ENCODE peak calls at places on chromosomes 6 and 20, in ten cellular contexts. O, P, T, H, B, A, S, X, R and K are unnamed samples.

GRCh38 chr20:4150095-4150492 is 134.7 kb upstream of the RNF24 start:
- DNase-seq in O (no peak), P (no peak), T (no peak), H (no peak), B (no peak), A (no peak), S (no peak), X (no peak), R (no peak), K (no peak)

GRCh38 chr6:101011165-101011564 is 130.0 kb upstream of the ASCC3 start:
- DNase-seq in O (no peak), P (peak; percentile 41), T (peak; percentile 48), H (no peak), B (no peak), A (no peak), S (no peak), X (peak; percentile 30), R (no peak), K (no peak)

GRCh38 chr20:61254881-61255589 is 3.0 kb downstream of the CDH4 start:
- DNase-seq in O (no peak), P (no peak), T (no peak), H (no peak), B (no peak), A (no peak), S (no peak), X (no peak), R (no peak), K (no peak)

GRCh38 chr20:43840382-43841070 is 74.1 kb upstream of the TOX2 start:
- DNase-seq in O (no peak), P (no peak), T (peak; percentile 72), H (no peak), B (peak; percentile 56), A (peak; percentile 44), S (no peak), X (no peak), R (peak; percentile 12), K (peak; percentile 28)

GRCh38 chr6:150685860-150686259 is 86.2 kb downstream of the PLEKHG1 start:
- DNase-seq in O (no peak), P (peak; percentile 60), T (peak; percentile 62), H (peak; percentile 22), B (peak; percentile 72), A (peak; percentile 50), S (no peak), X (peak; percentile 33), R (peak; percentile 39), K (no peak)

GRCh38 chr6:150813319-150813992 is 52.0 kb upstream of the MTHFD1L start:
- DNase-seq in O (no peak), P (peak; percentile 45), T (no peak), H (no peak), B (peak; percentile 79), A (no peak), S (no peak), X (peak; percentile 23), R (peak; percentile 92), K (no peak)

GRCh38 chr20:23066772-23067171 is 17.3 kb upstream of the THBD start:
- DNase-seq in O (no peak), P (no peak), T (no peak), H (no peak), B (no peak), A (no peak), S (no peak), X (no peak), R (no peak), K (no peak)

GRCh38 chr6:170405311-170405975 is 98.9 kb downstream of the FAM120B start:
- DNase-seq in O (no peak), P (no peak), T (no peak), H (no peak), B (no peak), A (no peak), S (no peak), X (no peak), R (no peak), K (no peak)

GRCh38 chr6:37566209-37566859 is 66.6 kb upstream of the CCDC167 start:
- DNase-seq in O (no peak), P (peak; percentile 81), T (peak; percentile 55), H (peak; percentile 65), B (peak; percentile 88), A (peak; percentile 81), S (peak; percentile 80), X (peak; percentile 79), R (no peak), K (peak; percentile 90)

GRCh38 chr20:45368221-45368980 is 5.4 kb downstream of the SYS1 start:
- DNase-seq in O (no peak), P (peak; percentile 83), T (peak; percentile 95), H (no peak), B (peak; percentile 65), A (no peak), S (no peak), X (no peak), R (no peak), K (no peak)

GRCh38 chr6:85672050-85672449 is 29.4 kb upstream of the SYNCRIP start:
- DNase-seq in O (no peak), P (no peak), T (peak; percentile 47), H (no peak), B (no peak), A (no peak), S (no peak), X (no peak), R (no peak), K (no peak)

GRCh38 chr6:83735461-83735860 is 26.6 kb upstream of the SNAP91 start:
- DNase-seq in O (no peak), P (no peak), T (no peak), H (no peak), B (no peak), A (no peak), S (no peak), X (no peak), R (no peak), K (no peak)

GRCh38 chr6:99359800-99360199 is 10.3 kb upstream of the FAXC start:
- DNase-seq in O (no peak), P (no peak), T (no peak), H (no peak), B (no peak), A (no peak), S (no peak), X (no peak), R (no peak), K (no peak)

GRCh38 chr6:145213614-145214013 is 521.7 kb downstream of the EPM2A start:
- DNase-seq in O (no peak), P (no peak), T (no peak), H (no peak), B (no peak), A (no peak), S (no peak), X (no peak), R (no peak), K (no peak)

GRCh38 chr6:89689732-89690131 is 51.2 kb upstream of the LYRM2 start:
- DNase-seq in O (no peak), P (no peak), T (no peak), H (peak; percentile 14), B (no peak), A (no peak), S (no peak), X (peak; percentile 37), R (no peak), K (no peak)